ENCODE peak calls at places on chromosome 4, in nine cellular contexts. W is A549, G is IMR-90, P is adrenal gland, Q is right lobe of liver, A is tibial artery, Z is cardiac muscle cell, K is astrocyte, C is neural progenitor cell. E is an unnamed sample.

GRCh38 chr4:5423670-5424069 is 284.7 kb downstream of the EVC2 start:
- DNase-seq in W (no peak), G (no peak), P (no peak), Q (no peak), A (no peak), Z (no peak), K (no peak), C (no peak), E (no peak)

GRCh38 chr4:111631157-111631999 is 513.9 kb upstream of the FAM241A start:
- DNase-seq in W (no peak), G (peak; percentile 37), P (no peak), Q (no peak), A (no peak), Z (peak; percentile 39), K (peak; percentile 6), C (peak; percentile 32), E (no peak)

GRCh38 chr4:113646456-113646809 is 115.1 kb downstream of the CAMK2D start:
- DNase-seq in W (peak; percentile 85), G (peak; percentile 54), P (no peak), Q (no peak), A (no peak), Z (peak; percentile 9), K (peak; percentile 26), C (peak; percentile 57), E (no peak)

GRCh38 chr4:182655321-182655720 is 261.9 kb downstream of the DCTD start:
- DNase-seq in W (no peak), G (no peak), P (no peak), Q (no peak), A (no peak), Z (no peak), K (no peak), C (no peak), E (no peak)

GRCh38 chr4:102710986-102711385 is 49.8 kb downstream of the MANBA start:
- DNase-seq in W (no peak), G (no peak), P (no peak), Q (no peak), A (no peak), Z (no peak), K (no peak), C (no peak), E (no peak)

GRCh38 chr4:82988323-82988832 is 22.2 kb downstream of the LIN54 start:
- DNase-seq in W (no peak), G (peak; percentile 95), P (no peak), Q (no peak), A (no peak), Z (no peak), K (peak; percentile 81), C (no peak), E (no peak)

GRCh38 chr4:6695660-6696581 is 2.2 kb downstream of the S100P start:
- DNase-seq in W (peak; percentile 90), G (peak; percentile 16), P (no peak), Q (peak; percentile 86), A (no peak), Z (no peak), K (no peak), C (no peak), E (peak; percentile 73)

GRCh38 chr4:153079824-153080486 is 124.3 kb upstream of the TRIM2 start:
- DNase-seq in W (no peak), G (no peak), P (no peak), Q (no peak), A (no peak), Z (no peak), K (no peak), C (no peak), E (no peak)

GRCh38 chr4:156896536-156896935 is 75.1 kb downstream of the PDGFC start:
- DNase-seq in W (no peak), G (no peak), P (no peak), Q (no peak), A (no peak), Z (no peak), K (no peak), C (no peak), E (no peak)

GRCh38 chr4:87529187-87529586 is at the start of gene SPARCL1:
- DNase-seq in W (no peak), G (no peak), P (no peak), Q (no peak), A (no peak), Z (no peak), K (no peak), C (peak; percentile 30), E (no peak)
- H3K27ac ChIP-seq in W (no peak within 1 kb of the TSS), G (no peak within 1 kb of the TSS), P (no peak within 1 kb of the TSS), Q (peak within 1 kb of the TSS; percentile 13), A (peak within 1 kb of the TSS; percentile 90), Z (no peak within 1 kb of the TSS), K (no peak within 1 kb of the TSS), C (no peak within 1 kb of the TSS), E (peak within 1 kb of the TSS; percentile 49)

DNA sequence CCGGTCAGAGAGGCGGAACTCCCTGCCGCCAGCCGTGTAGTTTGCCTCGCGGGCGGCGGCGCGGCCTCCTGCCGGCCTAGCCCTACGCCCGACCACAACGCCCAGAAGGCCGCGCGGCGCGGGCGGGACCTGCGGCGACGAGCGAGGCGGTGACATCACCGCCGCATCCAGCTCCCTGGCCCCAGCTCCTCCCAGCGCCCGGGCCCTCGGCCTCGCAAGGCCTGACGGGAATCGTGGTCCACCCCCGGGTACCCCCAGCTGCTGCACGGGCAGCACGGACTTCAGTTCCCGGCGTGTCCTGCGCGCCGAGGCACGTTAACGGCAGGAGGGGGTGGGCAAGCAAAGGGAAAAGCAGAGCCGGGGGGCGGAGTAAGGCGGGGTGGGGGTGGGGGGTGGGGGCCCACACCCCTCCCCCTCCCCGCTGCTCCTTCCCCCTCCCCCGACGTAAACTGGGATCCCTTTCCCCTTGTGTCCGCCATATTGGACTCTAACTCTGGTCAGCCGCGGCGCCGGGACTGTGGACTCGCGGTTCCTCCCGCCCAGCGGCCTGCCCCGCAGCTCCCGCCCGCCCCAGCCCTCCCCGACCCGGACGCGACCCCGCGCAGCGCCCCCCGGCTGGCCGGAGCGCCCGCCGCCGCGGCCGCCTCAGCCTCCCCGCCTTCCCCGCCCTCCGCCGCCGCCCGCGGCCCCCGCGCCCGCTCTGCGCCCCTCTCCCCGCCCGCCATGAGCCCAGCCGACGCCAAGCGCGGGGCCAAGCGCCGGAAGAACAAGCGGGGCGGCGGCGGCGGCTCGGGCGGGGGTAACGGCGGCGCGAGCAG is at the start of gene FAM193A:
- DNase-seq in W (peak; percentile 99), G (peak; percentile 100), P (peak; percentile 100), Q (peak; percentile 100), A (peak; percentile 100), Z (peak; percentile 99), K (peak; percentile 99), C (peak; percentile 100), E (peak; percentile 99)
- TF ChIP-seq CTCF in W (no peak), G (no peak), P (no peak), Q (no peak), A (peak; percentile 9), Z (no peak), K (no peak), C (no peak), E (no peak)

GRCh38 chr4:147617841-147618421 is 734 bp downstream of the TMEM184C start:
- DNase-seq in W (no peak), G (no peak), P (no peak), Q (no peak), A (no peak), Z (no peak), K (no peak), C (no peak), E (no peak)
- H3K27ac ChIP-seq in W (peak overlapping the region; percentile 90), G (peak overlapping the region; percentile 89), P (peak overlapping the region; percentile 90), Q (peak overlapping the region; percentile 51), A (peak overlapping the region; percentile 79), Z (peak overlapping the region; percentile 91), K (peak overlapping the region; percentile 87), C (no peak overlapping the region), E (peak overlapping the region; percentile 71)

DNA sequence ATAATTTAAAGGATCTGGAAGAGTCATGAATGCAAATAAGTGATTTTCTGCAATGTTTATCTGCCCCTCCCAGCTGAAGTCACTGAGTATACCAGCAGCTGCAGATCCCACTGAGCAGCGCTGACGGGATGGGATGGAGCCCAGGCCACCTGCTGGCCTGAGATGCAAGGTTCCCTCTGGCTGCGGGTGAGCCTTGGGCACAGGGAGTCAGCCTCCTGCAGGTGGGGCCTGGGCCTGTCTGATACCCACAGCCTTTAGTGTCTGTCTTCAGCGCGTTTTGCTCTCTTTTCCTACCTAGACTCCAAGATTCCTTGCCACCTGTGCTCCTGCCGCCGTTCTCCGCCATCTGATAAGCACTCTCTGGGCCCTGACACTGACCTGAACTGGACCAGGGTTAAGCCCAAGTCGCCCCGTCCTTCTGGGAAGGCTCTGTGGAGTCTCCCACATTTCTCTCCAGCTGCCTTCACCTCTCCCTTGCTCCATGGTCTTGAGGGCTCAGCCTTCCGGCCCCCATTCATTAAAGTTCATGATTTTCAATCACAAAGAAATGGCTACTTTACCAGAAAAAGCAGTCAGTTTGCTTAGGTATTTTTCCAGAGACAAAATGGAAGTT is 223.1 kb upstream of the FAT1 start:
- DNase-seq in W (peak; percentile 79), G (peak; percentile 34), P (no peak), Q (no peak), A (no peak), Z (peak; percentile 56), K (peak; percentile 21), C (peak; percentile 63), E (no peak)
- TF ChIP-seq CTCF in W (peak; percentile 48), G (peak; percentile 31), P (no peak), Q (no peak), A (no peak), Z (peak; percentile 27), K (peak; percentile 34), C (peak; percentile 47), E (peak; percentile 9)

DNA sequence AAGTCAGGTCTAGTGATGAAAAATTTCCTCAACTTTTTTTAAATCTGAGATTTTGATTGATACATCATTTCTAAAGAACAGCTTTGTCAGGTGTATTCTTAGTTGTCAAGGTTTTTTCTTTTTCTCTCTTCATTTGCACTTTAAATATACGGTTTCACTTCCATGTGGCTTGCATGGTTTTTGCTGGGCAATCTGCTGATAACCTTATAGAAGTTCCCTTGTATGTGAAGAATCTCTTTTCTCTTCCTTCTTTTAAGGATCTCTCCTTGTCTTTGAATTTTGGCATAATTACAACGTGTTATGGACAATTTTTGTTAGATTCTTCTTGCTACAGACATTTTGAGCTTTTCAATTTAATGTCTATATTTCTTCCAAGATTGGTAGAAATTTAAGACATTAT is 76.4 kb downstream of the ZNF721 start:
- DNase-seq in W (no peak), G (no peak), P (no peak), Q (no peak), A (no peak), Z (no peak), K (no peak), C (no peak), E (no peak)
- H3K27ac ChIP-seq in W (no peak overlapping the region), G (no peak overlapping the region), P (no peak overlapping the region), Q (no peak overlapping the region), A (no peak overlapping the region), Z (no peak overlapping the region), K (no peak overlapping the region), C (no peak overlapping the region), E (no peak overlapping the region)